ENCODE peak calls at places on chromosomes 11 and 22, in nine cellular contexts. S is neuronal stem cell; N is stimulated activated CD4-positive, alpha-beta T cell treated with anti-CD3 and anti-CD28 coated beads, Interleukin-4, amount 100 ng/mL, for 48 hours; I is occipital lobe; B is AG09309; J is RPMI7951; U is ecto neural progenitor cell; D is astrocyte of the cerebellum; T is mucosa of descending colon. M is an unnamed sample.

GRCh38 chr11:112780351-112781043 is 180.7 kb upstream of the NCAM1 start:
- DNase-seq in D (peak; percentile 62), S (no peak), J (peak; percentile 30), N (no peak), U (no peak), T (no peak), I (peak; percentile 70), B (no peak), M (no peak)

GRCh38 chr11:121914508-121914907 is 201.5 kb downstream of the BLID start:
- DNase-seq in T (no peak), N (no peak), S (no peak), D (no peak), U (no peak), J (peak; percentile 75), B (no peak), I (no peak), M (no peak)

GRCh38 chr22:40951795-40952602 is 821 bp downstream of the RBX1 start:
- DNase-seq in T (no peak), D (no peak), B (no peak), J (peak; percentile 16), I (no peak), U (no peak), N (no peak), S (no peak), M (no peak)

GRCh38 chr11:65778901-65779668 is 1.7 kb downstream of the AP5B1 start:
- DNase-seq in U (peak; percentile 44), T (peak; percentile 56), I (no peak), B (no peak), S (no peak), N (no peak), J (no peak), D (no peak), M (peak; percentile 82)

GRCh38 chr11:70660059-70660888 is 261.9 kb downstream of the CTTN start:
- DNase-seq in T (no peak), B (no peak), U (no peak), S (no peak), J (no peak), I (peak; percentile 29), D (no peak), N (no peak), M (no peak)

GRCh38 chr22:29912141-29912540 is 29.2 kb downstream of the MTMR3 start:
- DNase-seq in U (no peak), J (no peak), S (no peak), D (no peak), B (no peak), T (no peak), I (no peak), N (no peak), M (no peak)

GRCh38 chr11:123161386-123161785 is 33.7 kb downstream of the CLMP start:
- DNase-seq in T (no peak), N (no peak), D (no peak), I (no peak), J (no peak), S (no peak), B (no peak), U (no peak), M (no peak)

GRCh38 chr22:22167791-22168189 is 76.8 kb upstream of the VPREB1 start:
- DNase-seq in N (no peak), U (no peak), B (no peak), S (no peak), T (no peak), I (no peak), J (no peak), D (no peak), M (no peak)